ENCODE peak calls at places on chromosomes 13 and 19, in five cellular contexts. R is HepG2, X is K562, J is upper lobe of left lung, Y is GM12878. B is an unnamed sample.

GRCh38 chr19:8395621-8396082 is 5.5 kb downstream of the RAB11B start:
- ATAC-seq in Y (no peak), X (no peak), J (no peak), R (no peak), B (no peak)

GRCh38 chr19:47369923-47370625 is 21.0 kb downstream of the DHX34 start:
- ATAC-seq in J (peak; percentile 73), R (no peak), Y (no peak), X (no peak), B (no peak)

GRCh38 chr13:99315186-99315585 is 8.0 kb upstream of the GPR183 start:
- ATAC-seq in J (no peak), X (peak; percentile 40), Y (no peak), R (no peak), B (no peak)

GRCh38 chr13:73943137-73943964 is 190.9 kb downstream of the KLF12 start:
- ATAC-seq in J (no peak), X (no peak), Y (peak; percentile 49), R (no peak), B (no peak)

GRCh38 chr19:18306903-18307681 is 15.8 kb downstream of the LSM4 start:
- ATAC-seq in X (no peak), Y (no peak), J (no peak), R (no peak), B (no peak)

GRCh38 chr19:11781295-11782057 is 14.7 kb downstream of the ZNF441 start:
- ATAC-seq in J (no peak), Y (no peak), R (no peak), X (no peak), B (no peak)

GRCh38 chr19:5691205-5691929 is 1.3 kb downstream of the RPL36 start:
- ATAC-seq in J (no peak), X (peak; percentile 8), R (no peak), Y (no peak), B (no peak)

GRCh38 chr13:88908896-88909535 is 1237.8 kb downstream of the SLITRK5 start:
- ATAC-seq in X (no peak), R (no peak), Y (peak; percentile 89), J (no peak), B (no peak)

GRCh38 chr19:18304194-18304495 is 18.7 kb downstream of the LSM4 start:
- ATAC-seq in R (peak; percentile 35), Y (peak; percentile 15), J (no peak), X (peak; percentile 31), B (no peak)

GRCh38 chr13:51154029-51154555 is 43.0 kb upstream of the C13orf42 start:
- ATAC-seq in X (peak; percentile 42), Y (no peak), R (no peak), J (no peak), B (peak; percentile 39)

GRCh38 chr13:97715763-97716162 is 237.7 kb upstream of the IPO5 start:
- ATAC-seq in X (no peak), J (no peak), Y (no peak), R (no peak), B (no peak)

GRCh38 chr13:76868451-76868850 is 17.8 kb downstream of the KCTD12 start:
- ATAC-seq in J (no peak), Y (no peak), R (no peak), X (no peak), B (no peak)

GRCh38 chr13:40514797-40515196 is 151.6 kb downstream of the FOXO1 start:
- ATAC-seq in Y (no peak), R (no peak), X (no peak), J (no peak), B (no peak)

GRCh38 chr19:48752511-48753365 is at the start of gene FUT1:
- ATAC-seq in X (peak; percentile 47), Y (peak; percentile 28), J (peak; percentile 86), R (no peak), B (peak; percentile 81)

GRCh38 chr13:30463820-30464495 is 1.8 kb downstream of the HMGB1 start:
- ATAC-seq in R (peak; percentile 12), X (no peak), J (peak; percentile 57), Y (peak; percentile 30), B (peak; percentile 8)

GRCh38 chr13:82947121-82948077 is 934.9 kb downstream of the SLITRK1 start:
- ATAC-seq in R (no peak), Y (no peak), X (no peak), J (no peak), B (no peak)

GRCh38 chr13:102758842-102759241 is 14.7 kb downstream of the TEX30 start:
- ATAC-seq in R (no peak), X (no peak), J (no peak), Y (no peak), B (no peak)

GRCh38 chr13:26216042-26216441 is 6.1 kb downstream of the RNF6 start:
- ATAC-seq in Y (no peak), J (no peak), R (no peak), X (no peak), B (no peak)

GRCh38 chr19:51938936-51939335 is 11.7 kb downstream of the ZNF613 start:
- ATAC-seq in J (no peak), R (no peak), Y (no peak), X (no peak), B (no peak)

GRCh38 chr19:48970923-48971395 is 5.8 kb downstream of the FTL start:
- ATAC-seq in R (peak; percentile 16), J (peak; percentile 84), Y (peak; percentile 85), X (peak; percentile 66), B (peak; percentile 54)

GRCh38 chr13:70405266-70405665 is 297.0 kb upstream of the KLHL1 start:
- ATAC-seq in Y (no peak), R (no peak), X (no peak), J (no peak), B (no peak)

GRCh38 chr19:33634361-33635091 is 12.8 kb downstream of the CHST8 start:
- ATAC-seq in R (no peak), J (no peak), X (no peak), Y (no peak), B (no peak)

GRCh38 chr19:5514001-5514400 is 53.8 kb downstream of the TINCR start:
- ATAC-seq in X (no peak), R (no peak), Y (no peak), J (no peak), B (no peak)

GRCh38 chr13:22060187-22060586 is 389.3 kb downstream of the FGF9 start:
- ATAC-seq in Y (no peak), X (no peak), J (no peak), R (no peak), B (no peak)

DNA sequence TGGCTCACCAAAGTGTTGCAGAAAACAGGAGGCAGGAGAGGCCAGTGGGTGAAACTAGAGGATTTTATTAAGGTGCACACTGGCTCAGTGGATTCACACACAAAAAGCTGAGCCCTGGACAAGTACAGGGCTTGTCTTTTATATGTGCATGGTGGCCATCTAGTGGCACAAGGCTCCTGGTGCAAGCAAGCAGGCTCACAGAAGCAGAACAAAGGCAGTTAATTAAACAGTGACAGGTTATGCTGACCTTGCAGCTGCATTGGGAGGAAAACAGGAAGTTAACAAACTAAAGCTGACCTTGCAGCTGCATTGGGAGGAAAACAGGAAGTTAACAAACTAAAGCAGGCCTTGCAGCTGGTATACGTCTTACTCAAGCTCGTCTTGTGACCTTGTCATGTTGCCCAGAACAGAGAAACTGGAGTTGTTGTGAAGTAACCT is 65.3 kb upstream of the ZNF681 start:
- ATAC-seq in X (peak; percentile 83), R (no peak), Y (no peak), J (no peak), B (no peak)
- TF ChIP-seq CTCF in X (peak; percentile 59), R (no peak), Y (peak; percentile 20), J (no peak), B (no peak)

GRCh38 chr19:50210425-50210824 is 7.0 kb downstream of the MYH14 start:
- ATAC-seq in Y (no peak), X (no peak), R (no peak), J (no peak), B (no peak)

GRCh38 chr19:50215820-50216219 is 12.4 kb downstream of the MYH14 start:
- ATAC-seq in X (no peak), Y (no peak), R (no peak), J (no peak), B (no peak)

GRCh38 chr19:50209131-50209530 is 5.7 kb downstream of the MYH14 start:
- ATAC-seq in X (no peak), Y (no peak), J (no peak), R (no peak), B (no peak)

GRCh38 chr19:50213925-50214324 is 10.5 kb downstream of the MYH14 start:
- ATAC-seq in J (no peak), R (no peak), X (no peak), Y (no peak), B (no peak)

GRCh38 chr19:50214699-50215543 is 11.5 kb downstream of the MYH14 start:
- ATAC-seq in Y (no peak), R (no peak), X (no peak), J (peak; percentile 97), B (no peak)
- H3K27me3 ChIP-seq in Y (no peaks in the 10 kb centered on the region), R (no peaks in the 10 kb centered on the region), X (no peaks in the 10 kb centered on the region), J (no peaks in the 10 kb centered on the region), B (peaks cover 36% of the 10 kb centered on the region)

GRCh38 chr13:86976521-86977324 is 694.4 kb upstream of the SLITRK5 start:
- ATAC-seq in X (no peak), R (no peak), Y (no peak), J (no peak), B (no peak)

GRCh38 chr13:86974251-86974994 is 696.7 kb upstream of the SLITRK5 start:
- ATAC-seq in Y (no peak), R (peak; percentile 43), J (no peak), X (no peak), B (no peak)

GRCh38 chr13:86974995-86975328 is 696.2 kb upstream of the SLITRK5 start:
- ATAC-seq in J (no peak), Y (no peak), R (peak; percentile 78), X (no peak), B (no peak)
- TF ChIP-seq EP300 in J (no peak), Y (no peak), R (no peak), X (no peak), B (no peak)

GRCh38 chr13:53200498-53201453 is 172.2 kb downstream of the OLFM4 start:
- ATAC-seq in Y (no peak), X (no peak), J (peak; percentile 54), R (no peak), B (peak; percentile 39)
- TF ChIP-seq CTCF in Y (no peak), X (no peak), J (no peak), R (no peak), B (peak; percentile 16)

GRCh38 chr19:2246801-2247361 is 2.2 kb upstream of the AMH start:
- ATAC-seq in R (no peak), X (peak; percentile 4), J (no peak), Y (no peak), B (no peak)
- H3K27me3 ChIP-seq in R (no peaks in the 10 kb centered on the region), X (no peaks in the 10 kb centered on the region), J (peaks cover 22% of the 10 kb centered on the region), Y (peaks cover 3% of the 10 kb centered on the region), B (peaks cover 28% of the 10 kb centered on the region)

DNA sequence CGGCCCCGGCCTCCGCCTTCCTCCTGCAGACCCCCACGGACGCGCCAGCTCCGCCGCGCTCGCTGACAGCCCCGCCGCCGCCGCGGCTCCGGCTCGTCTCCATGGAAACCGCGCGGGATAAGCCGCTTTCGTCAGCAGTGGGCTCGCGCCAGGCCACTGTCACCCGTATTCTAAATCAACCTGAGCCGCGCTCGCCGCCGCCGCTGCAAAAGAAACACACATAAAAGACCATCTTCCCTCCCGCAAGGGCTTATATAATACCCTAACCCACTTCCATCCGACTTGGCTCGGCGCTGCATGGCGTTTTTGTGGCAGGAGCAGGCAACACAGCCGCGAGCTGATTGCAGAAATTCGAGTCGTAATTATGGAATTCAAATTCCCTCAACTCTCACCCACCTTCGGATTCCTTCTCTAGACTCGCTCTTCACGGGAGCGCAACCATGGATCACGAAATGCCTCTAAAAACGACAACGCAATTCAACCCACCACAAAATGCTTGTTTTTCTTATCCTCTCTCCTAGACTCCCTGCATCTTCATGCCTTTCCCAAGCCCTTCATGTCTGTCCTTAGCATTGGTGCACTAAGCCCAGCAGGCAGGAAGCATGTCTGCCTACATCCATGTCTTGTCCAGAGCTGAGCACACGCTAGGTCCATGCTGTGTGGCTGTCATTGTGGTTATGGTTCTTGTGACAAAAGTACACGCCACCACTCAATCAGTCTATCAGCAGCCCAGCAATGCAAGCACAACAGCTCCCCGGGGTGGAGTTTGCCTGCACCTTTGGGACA is at the start of gene AMER2:
- ATAC-seq in Y (peak; percentile 29), J (no peak), X (no peak), R (no peak), B (no peak)
- TF ChIP-seq EP300 in Y (no peak), J (no peak), X (no peak), R (no peak), B (no peak)

B was measured in gastroesophageal sphincter.